ENCODE peak calls at places on chromosomes 1 and 21, in four cellular contexts. O is HCT116, G is K562, B is HepG2. D is an unnamed sample.

GRCh38 chr1:7680791-7681165 is 90.3 kb upstream of the VAMP3 start:
- DNase-seq in G (no peak), O (no peak), B (no peak), D (peak)

GRCh38 chr1:91427741-91428140 is 23.1 kb upstream of the HFM1 start:
- DNase-seq in O (no peak), G (no peak), B (no peak), D (peak)

GRCh38 chr21:37564341-37564923 is 197.9 kb downstream of the DYRK1A start:
- DNase-seq in O (peak), G (peak), B (peak), D (peak)

GRCh38 chr21:41970751-41971653 is 17.2 kb upstream of the C2CD2 start:
- DNase-seq in G (no peak), B (no peak), O (no peak), D (no peak)

GRCh38 chr1:116268211-116268610 is 104.8 kb upstream of the ATP1A1 start:
- DNase-seq in G (no peak), B (no peak), O (no peak), D (no peak)

GRCh38 chr1:84253891-84254290 is 47.6 kb upstream of the SAMD13 start:
- DNase-seq in B (peak), G (no peak), O (peak), D (no peak)

GRCh38 chr1:157551694-157552693 is at the start of gene FCRL5:
- DNase-seq in G (no peak), B (no peak), O (no peak), D (no peak)

GRCh38 chr1:200181861-200182260 is 154.4 kb downstream of the NR5A2 start:
- DNase-seq in B (no peak), G (no peak), O (no peak), D (no peak)

GRCh38 chr21:30345014-30345413 is 3.4 kb downstream of the KRTAP23-1 start:
- DNase-seq in O (no peak), G (no peak), B (no peak), D (no peak)

GRCh38 chr1:231626535-231626950 is at the start of gene DISC1:
- DNase-seq in B (peak), O (peak), G (peak), D (peak)

GRCh38 chr1:68384872-68385390 is 64.8 kb downstream of the RPE65 start:
- DNase-seq in B (no peak), G (no peak), O (peak), D (no peak)

GRCh38 chr1:193036337-193037047 is 22.7 kb downstream of the UCHL5 start:
- DNase-seq in G (no peak), B (peak), O (no peak), D (no peak)

GRCh38 chr1:15218287-15219279 is 28.4 kb upstream of the FHAD1 start:
- DNase-seq in G (peak), B (no peak), O (peak), D (peak)

GRCh38 chr1:99207216-99207615 is 57.1 kb upstream of the PLPPR4 start:
- DNase-seq in B (no peak), O (no peak), G (no peak), D (no peak)

GRCh38 chr1:235011599-235012435 is 116.8 kb downstream of the TOMM20 start:
- DNase-seq in G (peak), O (peak), B (no peak), D (peak)

GRCh38 chr1:154808909-154809262 is 61.2 kb downstream of the KCNN3 start:
- DNase-seq in O (no peak), G (no peak), B (no peak), D (no peak)

GRCh38 chr1:214698589-214698988 is 95.6 kb downstream of the CENPF start:
- DNase-seq in B (no peak), G (no peak), O (no peak), D (no peak)
- TF ChIP-seq ELF1 in B (no peak), G (no peak), O (no peak), D (no peak)

GRCh38 chr1:183093821-183094287 is 70.6 kb downstream of the LAMC1 start:
- DNase-seq in B (no peak), O (peak), G (no peak), D (no peak)
- TF ChIP-seq ELF1 in B (no peak), O (no peak), G (no peak), D (no peak)

DNA sequence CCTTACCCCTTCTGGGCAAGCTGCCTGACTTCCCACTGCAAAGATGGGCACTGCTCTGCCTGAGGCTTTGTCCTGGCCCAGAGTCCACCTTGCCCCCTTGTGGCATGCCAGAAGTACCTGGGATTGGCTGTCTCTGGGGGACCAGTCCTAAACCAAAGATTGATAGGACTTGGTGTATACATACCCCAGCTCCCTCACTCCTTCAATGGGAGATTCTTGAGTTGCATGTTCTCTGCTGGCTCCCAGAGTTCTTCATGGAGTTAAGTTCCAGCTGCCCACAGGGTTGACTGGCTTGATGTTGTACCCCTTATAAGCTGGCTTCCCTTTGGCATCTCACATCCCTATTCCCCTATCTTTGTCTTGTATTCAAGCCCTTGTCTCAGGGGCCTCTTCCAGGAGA is 244.8 kb downstream of the GRIK3 start:
- DNase-seq in G (no peak), B (no peak), O (no peak), D (no peak)
- TF ChIP-seq ELF1 in G (no peak), B (no peak), O (no peak), D (no peak)

GRCh38 chr1:87598429-87598828 is 269.7 kb downstream of the LMO4 start:
- DNase-seq in B (peak), O (peak), G (no peak), D (no peak)
- TF ChIP-seq ELF1 in B (no peak), O (no peak), G (no peak), D (no peak)